ENCODE peak calls at places on chromosomes 16 and 17, in six cellular contexts. K is left ventricle myocardium inferior; D is lung; B is right lobe of liver; C is MM.1S; O is CD8-positive, alpha-beta T cell. Q is an unnamed sample.
A peak's percentile ranks its signal among the peaks of the same experiment; 100 is the strongest.

GRCh38 chr16:60091479-60091878 is 1357.4 kb upstream of the GOT2 start:
- DNase-seq in K (no peak), D (no peak), B (no peak), C (no peak), O (no peak), Q (no peak)

GRCh38 chr17:43701318-43701743 is 39.6 kb upstream of the MEOX1 start:
- DNase-seq in K (no peak), D (no peak), B (no peak), C (peak; percentile 51), O (no peak), Q (peak; percentile 56)

GRCh38 chr17:2388705-2389099 is 12.2 kb downstream of the MNT start:
- DNase-seq in K (no peak), D (no peak), B (no peak), C (no peak), O (no peak), Q (no peak)

GRCh38 chr16:20906225-20906870 is 5.8 kb downstream of the LYRM1 start:
- DNase-seq in K (no peak), D (no peak), B (no peak), C (no peak), O (no peak), Q (no peak)

GRCh38 chr16:782766-783403 is 5.3 kb downstream of the RPUSD1 start:
- DNase-seq in K (no peak), D (no peak), B (no peak), C (no peak), O (no peak), Q (no peak)

GRCh38 chr17:75250009-75250471 is 11.4 kb downstream of the GGA3 start:
- DNase-seq in K (no peak), D (no peak), B (no peak), C (peak; percentile 82), O (no peak), Q (peak; percentile 84)

GRCh38 chr16:4733747-4734062 is 366 bp downstream of the ANKS3 start:
- DNase-seq in K (no peak), D (no peak), B (no peak), C (no peak), O (no peak), Q (no peak)

GRCh38 chr16:19833581-19833980 is 51.1 kb downstream of the GPRC5B start:
- DNase-seq in K (no peak), D (no peak), B (no peak), C (no peak), O (no peak), Q (no peak)

GRCh38 chr17:3792481-3792880 is 8.5 kb downstream of the ITGAE start:
- DNase-seq in K (no peak), D (no peak), B (no peak), C (no peak), O (no peak), Q (no peak)

GRCh38 chr17:29113334-29113733 is 66.9 kb downstream of the MYO18A start:
- DNase-seq in K (no peak), D (no peak), B (no peak), C (no peak), O (no peak), Q (no peak)

GRCh38 chr16:1477033-1477432 is 2.2 kb upstream of the CLCN7 start:
- DNase-seq in K (no peak), D (no peak), B (no peak), C (no peak), O (no peak), Q (no peak)

GRCh38 chr17:1639549-1639948 is 6.0 kb downstream of the SCARF1 start:
- DNase-seq in K (no peak), D (peak; percentile 78), B (no peak), C (no peak), O (no peak), Q (no peak)

GRCh38 chr16:49632798-49633189 is 223.1 kb downstream of the ZNF423 start:
- DNase-seq in K (no peak), D (no peak), B (no peak), C (no peak), O (no peak), Q (no peak)

GRCh38 chr17:6239237-6239798 is 169.1 kb downstream of the WSCD1 start:
- DNase-seq in K (no peak), D (no peak), B (no peak), C (no peak), O (no peak), Q (no peak)

GRCh38 chr17:64357191-64357981 is 33.3 kb downstream of the PECAM1 start:
- DNase-seq in K (peak; percentile 71), D (no peak), B (no peak), C (no peak), O (no peak), Q (no peak)

GRCh38 chr16:49276646-49277385 is 4.8 kb downstream of the CBLN1 start:
- DNase-seq in K (no peak), D (no peak), B (no peak), C (no peak), O (no peak), Q (no peak)

GRCh38 chr17:41009301-41009760 is 403 bp upstream of the KRTAP3-1 start:
- DNase-seq in K (no peak), D (no peak), B (no peak), C (no peak), O (no peak), Q (no peak)

DNA sequence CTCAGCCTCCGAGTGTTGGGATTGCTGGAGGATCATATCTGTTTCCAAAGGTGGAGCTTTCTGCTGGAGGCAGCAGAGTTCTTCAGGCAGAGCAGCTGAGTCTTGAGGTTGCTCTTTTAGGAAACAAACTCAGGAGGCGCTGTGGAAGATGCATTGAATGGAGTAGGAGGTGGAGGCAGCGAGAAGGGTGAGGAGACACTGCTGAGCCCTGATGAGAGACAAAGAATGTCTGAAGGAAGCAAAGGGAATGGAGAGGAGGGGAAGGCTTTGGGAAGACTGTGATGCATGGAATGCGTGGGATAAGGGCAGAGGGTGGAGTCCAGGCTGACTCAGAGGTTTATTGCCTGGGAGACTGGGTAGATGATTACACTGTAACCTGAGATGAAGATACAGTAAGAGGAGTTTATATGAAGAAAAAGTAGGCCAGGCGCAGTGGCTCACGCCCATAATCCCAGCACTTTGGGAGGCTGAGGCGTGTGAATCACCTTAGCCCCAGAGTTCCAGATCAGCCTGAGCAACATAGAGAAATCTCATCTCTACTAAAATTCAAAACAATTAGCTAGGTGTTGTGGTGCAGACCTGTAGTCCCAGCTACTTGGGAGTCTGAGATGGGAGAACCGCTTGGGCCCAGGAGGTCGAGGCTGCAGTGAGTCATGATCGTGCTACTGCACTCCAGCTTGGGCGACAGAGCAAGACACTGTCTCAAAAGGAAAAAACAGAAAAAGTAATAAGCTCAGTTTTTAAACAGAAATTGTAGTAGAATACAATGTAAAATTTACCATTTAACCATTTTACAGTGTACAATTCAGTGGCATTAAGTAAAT is 17.8 kb upstream of the TMEM219 start:
- DNase-seq in K (no peak), D (peak; percentile 53), B (no peak), C (no peak), O (no peak), Q (no peak)
- TF ChIP-seq CTCF in K (no peak), D (no peak), B (no peak), C (no peak), O (no peak), Q (no peak)

GRCh38 chr16:68265078-68265925 is 976 bp downstream of the SLC7A6 start:
- DNase-seq in K (peak; percentile 40), D (peak; percentile 83), B (no peak), C (peak; percentile 39), O (no peak), Q (peak; percentile 67)

GRCh38 chr16:68259421-68259820 is 4.9 kb upstream of the SLC7A6 start:
- DNase-seq in K (peak; percentile 46), D (no peak), B (no peak), C (no peak), O (no peak), Q (no peak)

GRCh38 chr16:68264128-68265077 is at the start of gene SLC7A6:
- DNase-seq in K (peak; percentile 83), D (peak; percentile 71), B (peak; percentile 78), C (peak; percentile 84), O (peak; percentile 66), Q (peak; percentile 90)

GRCh38 chr16:68267612-68268405 is 3.5 kb downstream of the SLC7A6 start:
- DNase-seq in K (no peak), D (no peak), B (no peak), C (no peak), O (no peak), Q (no peak)

GRCh38 chr16:68263559-68264127 is 683 bp upstream of the SLC7A6 start:
- DNase-seq in K (no peak), D (no peak), B (no peak), C (no peak), O (no peak), Q (no peak)
- TF ChIP-seq CTCF in K (no peak), D (no peak), B (no peak), C (no peak), O (no peak), Q (no peak)

GRCh38 chr17:37490638-37491614 is 1.2 kb downstream of the DUSP14 start:
- DNase-seq in K (peak; percentile 26), D (no peak), B (no peak), C (peak; percentile 17), O (no peak), Q (peak; percentile 39)

GRCh38 chr17:37494401-37494831 is 4.7 kb downstream of the DUSP14 start:
- DNase-seq in K (no peak), D (no peak), B (no peak), C (no peak), O (no peak), Q (no peak)

GRCh38 chr17:37493249-37494027 is 3.7 kb downstream of the DUSP14 start:
- DNase-seq in K (no peak), D (no peak), B (no peak), C (no peak), O (no peak), Q (no peak)

GRCh38 chr17:37492167-37492566 is 2.5 kb downstream of the DUSP14 start:
- DNase-seq in K (no peak), D (no peak), B (no peak), C (no peak), O (no peak), Q (no peak)

DNA sequence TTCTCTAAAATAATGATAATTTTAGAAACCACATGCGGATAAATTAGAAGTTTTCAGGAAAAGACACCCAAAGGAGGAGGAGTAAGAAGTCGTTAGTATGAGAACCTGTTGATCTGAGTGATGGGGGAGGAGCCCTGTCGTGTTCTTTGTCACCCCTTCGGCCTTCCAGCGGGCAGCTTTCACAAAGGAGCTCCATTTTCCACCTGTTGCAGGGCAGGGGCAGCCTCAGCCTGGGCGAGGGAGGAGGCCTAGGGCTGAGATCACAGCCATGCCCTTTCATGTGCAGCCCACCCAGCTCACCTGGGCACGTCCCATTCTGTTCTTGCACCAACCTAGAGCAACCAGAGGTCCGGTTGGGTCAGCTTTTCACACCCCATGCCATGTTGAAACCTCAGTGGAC is 5.3 kb downstream of the DUSP14 start:
- DNase-seq in K (no peak), D (no peak), B (no peak), C (no peak), O (no peak), Q (no peak)
- TF ChIP-seq CTCF in K (no peak), D (no peak), B (no peak), C (no peak), O (no peak), Q (no peak)

DNA sequence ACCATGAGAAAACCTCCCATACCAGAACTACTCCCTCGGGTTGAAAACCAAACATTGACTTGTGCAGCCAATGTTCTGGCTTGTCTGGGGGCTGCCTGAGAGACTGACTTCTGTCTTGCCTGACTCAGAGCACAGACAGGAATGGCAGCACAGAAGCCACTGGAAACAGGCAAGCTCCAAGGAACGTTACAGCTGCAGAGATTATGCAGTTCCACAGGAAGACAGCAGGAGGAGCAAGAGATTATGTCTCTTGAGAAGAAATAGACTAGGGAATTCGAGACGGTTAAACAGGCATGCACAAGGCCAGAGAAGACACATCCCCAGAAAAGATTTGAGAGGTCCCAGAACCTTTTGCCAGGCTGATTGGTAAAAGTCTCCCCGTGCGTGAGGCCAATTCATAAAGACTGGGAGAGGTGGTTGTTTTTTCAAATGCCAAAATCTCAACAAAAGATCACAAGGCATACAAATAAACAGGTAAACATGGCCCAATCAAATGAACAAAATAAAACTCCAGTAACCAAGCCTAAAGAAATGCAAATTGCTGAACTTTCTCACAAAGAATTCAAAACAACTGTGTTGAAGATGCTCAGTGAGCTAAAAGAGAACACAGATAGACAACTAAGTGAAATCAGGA is 90.6 kb upstream of the CDH5 start:
- DNase-seq in K (no peak), D (peak; percentile 54), B (no peak), C (peak; percentile 48), O (no peak), Q (peak; percentile 47)
- TF ChIP-seq CTCF in K (peak; percentile 65), D (peak; percentile 50), B (peak; percentile 67), C (peak; percentile 80), O (no peak), Q (peak; percentile 61)

Q was measured in GM13977.